ENCODE peak calls at places on chromosome 18, in five cellular contexts. One of them, this sample, is unnamed.

GRCh38 chr18:73124165-73124564 is 256.4 kb upstream of the NETO1 start:
- DNase-seq in HCT116: no peak
- DNase-seq in GM12878: no peak
- DNase-seq in K562: no peak
- DNase-seq in HepG2: no peak
- DNase-seq in this sample: no peak

GRCh38 chr18:5414546-5414945 is 119.0 kb upstream of the ZBTB14 start:
- DNase-seq in K562: no peak
- DNase-seq in HepG2: no peak
- DNase-seq in GM12878: no peak
- DNase-seq in HCT116: no peak
- DNase-seq in this sample: peak

GRCh38 chr18:26309283-26309682 is 83.0 kb downstream of the TAF4B start:
- DNase-seq in K562: no peak
- DNase-seq in GM12878: no peak
- DNase-seq in HepG2: no peak
- DNase-seq in HCT116: no peak
- DNase-seq in this sample: no peak

GRCh38 chr18:40678318-40678717 is 1276.7 kb upstream of the PIK3C3 start:
- DNase-seq in GM12878: no peak
- DNase-seq in HCT116: no peak
- DNase-seq in K562: no peak
- DNase-seq in HepG2: no peak
- DNase-seq in this sample: no peak

GRCh38 chr18:34028341-34028740 is 196.4 kb downstream of the NOL4 start:
- DNase-seq in HCT116: no peak
- DNase-seq in GM12878: no peak
- DNase-seq in HepG2: no peak
- DNase-seq in K562: no peak
- DNase-seq in this sample: no peak

GRCh38 chr18:1147616-1148184 is 243.0 kb downstream of the ADCYAP1 start:
- DNase-seq in HCT116: no peak
- DNase-seq in GM12878: no peak
- DNase-seq in K562: no peak
- DNase-seq in HepG2: no peak
- DNase-seq in this sample: no peak

GRCh38 chr18:6284761-6285160 is 129.9 kb downstream of the L3MBTL4 start:
- DNase-seq in GM12878: no peak
- DNase-seq in HepG2: no peak
- DNase-seq in HCT116: no peak
- DNase-seq in K562: no peak
- DNase-seq in this sample: no peak

GRCh38 chr18:45828917-45829811 is 3.7 kb downstream of the SIGLEC15 start:
- DNase-seq in HCT116: no peak
- DNase-seq in GM12878: no peak
- DNase-seq in HepG2: no peak
- DNase-seq in K562: peak
- DNase-seq in this sample: no peak

GRCh38 chr18:5398269-5398668 is 102.7 kb upstream of the ZBTB14 start:
- DNase-seq in HepG2: no peak
- DNase-seq in GM12878: no peak
- DNase-seq in HCT116: no peak
- DNase-seq in K562: no peak
- DNase-seq in this sample: no peak

DNA sequence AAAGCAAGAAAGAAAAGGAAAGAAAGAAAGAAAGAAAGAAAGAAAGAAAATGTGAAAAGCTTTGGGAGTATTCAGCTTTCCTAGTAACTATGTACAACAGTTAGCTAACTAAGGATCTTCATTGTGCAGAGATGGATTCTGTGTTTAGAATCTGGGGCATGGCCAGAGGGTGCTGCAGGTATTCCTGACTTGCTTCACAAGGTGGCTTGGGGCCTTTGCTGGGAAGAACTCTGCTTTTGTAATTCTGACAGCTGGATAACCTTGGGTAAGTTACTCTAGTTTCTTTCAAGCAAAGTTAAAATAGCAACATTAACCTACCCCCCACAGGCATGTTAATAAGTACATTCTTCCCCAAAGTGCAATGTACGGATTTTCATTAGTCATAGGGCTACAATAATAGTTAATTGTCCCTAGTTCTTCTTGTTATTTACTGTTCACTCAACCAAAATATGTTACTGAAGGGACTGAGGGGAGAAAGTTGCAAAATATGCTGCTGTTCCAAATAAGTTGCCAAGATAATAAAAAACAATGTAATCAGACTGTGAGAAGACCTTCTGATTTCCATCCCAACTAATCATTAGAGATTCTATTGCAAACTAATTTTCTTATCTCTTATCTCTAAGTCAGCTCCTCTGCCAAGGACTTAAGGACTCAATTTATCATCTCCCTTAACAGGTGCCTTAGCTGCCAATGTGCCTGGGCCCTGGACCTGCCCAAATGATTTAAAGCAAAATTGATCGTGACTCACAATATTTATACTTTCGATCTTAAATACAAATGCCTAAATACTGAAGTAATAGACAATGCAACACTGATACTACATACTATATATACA is 50.3 kb downstream of the SERPINB8 start:
- DNase-seq in HCT116: no peak
- DNase-seq in K562: no peak
- DNase-seq in HepG2: no peak
- DNase-seq in GM12878: no peak
- DNase-seq in this sample: no peak
- TF ChIP-seq SRF in HCT116: no peak
- TF ChIP-seq SRF in K562: no peak
- TF ChIP-seq SRF in HepG2: no peak
- TF ChIP-seq SRF in GM12878: no peak
- TF ChIP-seq SRF in this sample: no peak

GRCh38 chr18:61543518-61543917 is 210.3 kb downstream of the CDH20 start:
- DNase-seq in GM12878: no peak
- DNase-seq in HCT116: no peak
- DNase-seq in K562: no peak
- DNase-seq in HepG2: no peak
- DNase-seq in this sample: no peak

GRCh38 chr18:61542596-61542995 is 209.4 kb downstream of the CDH20 start:
- DNase-seq in K562: no peak
- DNase-seq in HCT116: no peak
- DNase-seq in HepG2: no peak
- DNase-seq in GM12878: no peak
- DNase-seq in this sample: no peak

GRCh38 chr18:61544178-61544577 is 210.9 kb downstream of the CDH20 start:
- DNase-seq in K562: no peak
- DNase-seq in HepG2: no peak
- DNase-seq in HCT116: no peak
- DNase-seq in GM12878: no peak
- DNase-seq in this sample: no peak

GRCh38 chr18:61546598-61546997 is 213.4 kb downstream of the CDH20 start:
- DNase-seq in HepG2: no peak
- DNase-seq in HCT116: peak
- DNase-seq in GM12878: no peak
- DNase-seq in K562: no peak
- DNase-seq in this sample: no peak

GRCh38 chr18:61545281-61546245 is 212.3 kb downstream of the CDH20 start:
- DNase-seq in GM12878: no peak
- DNase-seq in HepG2: no peak
- DNase-seq in K562: no peak
- DNase-seq in HCT116: no peak
- DNase-seq in this sample: no peak
- TF ChIP-seq SP1 in GM12878: no peak
- TF ChIP-seq SP1 in HepG2: no peak
- TF ChIP-seq SP1 in K562: no peak
- TF ChIP-seq SP1 in HCT116: no peak
- TF ChIP-seq SP1 in this sample: no peak

GRCh38 chr18:80171190-80171872 is 62.3 kb downstream of the ADNP2 start:
- DNase-seq in HCT116: no peak
- DNase-seq in GM12878: no peak
- DNase-seq in HepG2: no peak
- DNase-seq in K562: peak
- DNase-seq in this sample: peak
- TF ChIP-seq RAD21 in HCT116: peak
- TF ChIP-seq RAD21 in GM12878: peak
- TF ChIP-seq RAD21 in HepG2: peak
- TF ChIP-seq RAD21 in K562: no peak
- TF ChIP-seq RAD21 in this sample: peak

GRCh38 chr18:2655954-2656236 is 369 bp downstream of the SMCHD1 start:
- DNase-seq in GM12878: no peak
- DNase-seq in HCT116: peak
- DNase-seq in HepG2: no peak
- DNase-seq in K562: peak
- DNase-seq in this sample: no peak
- TF ChIP-seq SRF in GM12878: peak
- TF ChIP-seq SRF in HCT116: no peak
- TF ChIP-seq SRF in HepG2: no peak
- TF ChIP-seq SRF in K562: no peak
- TF ChIP-seq SRF in this sample: no peak

DNA sequence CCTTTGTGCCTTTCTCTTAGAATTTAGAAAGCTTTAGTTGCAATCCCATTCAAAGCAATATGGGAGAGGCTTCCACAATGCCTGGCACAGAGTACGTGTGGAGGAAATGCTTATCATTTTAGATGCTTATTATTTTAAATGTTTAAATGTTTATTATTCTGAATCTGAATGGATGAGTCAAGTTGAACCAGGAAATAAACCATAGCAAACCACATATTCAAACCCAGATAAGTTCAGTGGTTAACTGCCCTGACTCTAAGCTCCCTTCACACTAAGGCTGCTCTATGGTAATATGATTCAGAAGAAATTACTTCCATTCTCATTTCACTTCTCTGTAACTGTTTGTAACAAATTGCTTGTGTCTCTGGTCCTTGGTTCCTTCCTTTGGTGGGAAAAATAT is 5.2 kb upstream of the PPP4R1 start:
- DNase-seq in HepG2: no peak
- DNase-seq in K562: no peak
- DNase-seq in HCT116: no peak
- DNase-seq in GM12878: no peak
- DNase-seq in this sample: no peak
- TF ChIP-seq SP1 in HepG2: no peak
- TF ChIP-seq SP1 in K562: no peak
- TF ChIP-seq SP1 in HCT116: no peak
- TF ChIP-seq SP1 in GM12878: no peak
- TF ChIP-seq SP1 in this sample: no peak

DNA sequence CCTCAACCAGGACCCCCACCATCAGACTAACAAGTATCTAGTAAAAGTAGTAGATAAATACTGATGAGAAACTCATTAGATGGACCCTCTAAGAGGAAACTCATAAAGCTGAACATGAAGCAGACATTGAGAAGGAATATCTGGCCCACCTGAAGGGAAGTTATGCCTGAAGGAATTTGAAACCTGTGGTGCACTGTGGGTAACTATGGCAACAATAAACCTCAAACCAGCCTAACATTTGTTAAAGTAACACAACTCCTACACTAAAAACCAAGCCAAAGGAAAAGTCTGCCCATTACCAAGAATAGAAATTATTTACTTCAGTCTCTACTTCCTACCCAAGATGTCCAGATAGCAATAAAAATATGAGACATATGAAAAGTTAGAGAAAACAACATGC is 43.4 kb downstream of the KIAA1328 start:
- DNase-seq in K562: no peak
- DNase-seq in GM12878: no peak
- DNase-seq in HCT116: no peak
- DNase-seq in HepG2: no peak
- DNase-seq in this sample: no peak
- TF ChIP-seq RAD21 in K562: no peak
- TF ChIP-seq RAD21 in GM12878: no peak
- TF ChIP-seq RAD21 in HCT116: no peak
- TF ChIP-seq RAD21 in HepG2: no peak
- TF ChIP-seq RAD21 in this sample: no peak

This sample was measured in H1.